ENCODE peak calls at places on chromosomes 2 and 18, in four cellular contexts. One of them, this sample, is unnamed.

GRCh38 chr18:13242797-13243196 is 24.2 kb downstream of the LDLRAD4 start:
- DNase-seq in GM20000: no peak
- DNase-seq in Calu3: no peak
- DNase-seq in smooth muscle cell of the brain vasculature: no peak
- DNase-seq in this sample: no peak

GRCh38 chr2:84450288-84451227 is 8.5 kb downstream of the SUCLG1 start:
- DNase-seq in Calu3: no peak
- DNase-seq in smooth muscle cell of the brain vasculature: no peak
- DNase-seq in GM20000: no peak
- DNase-seq in this sample: no peak

GRCh38 chr2:40432916-40433315 is 19.0 kb downstream of the SLC8A1 start:
- DNase-seq in Calu3: no peak
- DNase-seq in GM20000: no peak
- DNase-seq in smooth muscle cell of the brain vasculature: no peak
- DNase-seq in this sample: no peak

GRCh38 chr2:221060335-221060734 is 511.8 kb downstream of the EPHA4 start:
- DNase-seq in Calu3: no peak
- DNase-seq in smooth muscle cell of the brain vasculature: no peak
- DNase-seq in GM20000: no peak
- DNase-seq in this sample: no peak

GRCh38 chr18:46386788-46387187 is 270.2 kb downstream of the LOXHD1 start:
- DNase-seq in Calu3: no peak
- DNase-seq in GM20000: no peak
- DNase-seq in smooth muscle cell of the brain vasculature: no peak
- DNase-seq in this sample: no peak

GRCh38 chr2:56128235-56128634 is 55.6 kb upstream of the CCDC85A start:
- DNase-seq in GM20000: no peak
- DNase-seq in smooth muscle cell of the brain vasculature: no peak
- DNase-seq in Calu3: no peak
- DNase-seq in this sample: no peak

GRCh38 chr2:86107031-86107430 is 996 bp downstream of the PTCD3 start:
- DNase-seq in Calu3: no peak
- DNase-seq in smooth muscle cell of the brain vasculature: no peak
- DNase-seq in GM20000: no peak
- DNase-seq in this sample: no peak

GRCh38 chr2:173028671-173029070 is 47.0 kb upstream of the MAP3K20 start:
- DNase-seq in GM20000: no peak
- DNase-seq in Calu3: no peak
- DNase-seq in smooth muscle cell of the brain vasculature: no peak
- DNase-seq in this sample: no peak

GRCh38 chr2:240803191-240803590 is 16.8 kb downstream of the KIF1A start:
- DNase-seq in Calu3: no peak
- DNase-seq in GM20000: no peak
- DNase-seq in smooth muscle cell of the brain vasculature: no peak
- DNase-seq in this sample: no peak

GRCh38 chr18:36187826-36188721 is 777 bp downstream of the MOCOS start:
- DNase-seq in GM20000: peak; percentile 35
- DNase-seq in Calu3: peak; percentile 70
- DNase-seq in smooth muscle cell of the brain vasculature: no peak
- DNase-seq in this sample: no peak

GRCh38 chr2:172261292-172261691 is 158.6 kb upstream of the DLX2 start:
- DNase-seq in smooth muscle cell of the brain vasculature: no peak
- DNase-seq in GM20000: no peak
- DNase-seq in Calu3: no peak
- DNase-seq in this sample: no peak

GRCh38 chr18:22827216-22827615 is 105.9 kb upstream of the RBBP8 start:
- DNase-seq in GM20000: no peak
- DNase-seq in smooth muscle cell of the brain vasculature: no peak
- DNase-seq in Calu3: no peak
- DNase-seq in this sample: no peak

GRCh38 chr18:10329116-10329515 is 125.3 kb upstream of the APCDD1 start:
- DNase-seq in smooth muscle cell of the brain vasculature: no peak
- DNase-seq in Calu3: no peak
- DNase-seq in GM20000: no peak
- DNase-seq in this sample: no peak

GRCh38 chr18:27363918-27364317 is 178.8 kb upstream of the CHST9 start:
- DNase-seq in Calu3: no peak
- DNase-seq in GM20000: peak; percentile 8
- DNase-seq in smooth muscle cell of the brain vasculature: no peak
- DNase-seq in this sample: no peak

GRCh38 chr2:120014231-120014990 is 1.5 kb downstream of the EPB41L5 start:
- DNase-seq in Calu3: no peak
- DNase-seq in smooth muscle cell of the brain vasculature: no peak
- DNase-seq in GM20000: no peak
- DNase-seq in this sample: no peak

GRCh38 chr18:57980573-57981348 is 63.3 kb upstream of the NEDD4L start:
- DNase-seq in GM20000: no peak
- DNase-seq in Calu3: no peak
- DNase-seq in smooth muscle cell of the brain vasculature: no peak
- DNase-seq in this sample: no peak

GRCh38 chr2:18356676-18357075 is 203.8 kb downstream of the RDH14 start:
- DNase-seq in GM20000: no peak
- DNase-seq in smooth muscle cell of the brain vasculature: no peak
- DNase-seq in Calu3: no peak
- DNase-seq in this sample: no peak

GRCh38 chr2:234444888-234445287 is 52.0 kb downstream of the ARL4C start:
- DNase-seq in Calu3: no peak
- DNase-seq in GM20000: peak; percentile 26
- DNase-seq in smooth muscle cell of the brain vasculature: no peak
- DNase-seq in this sample: no peak

GRCh38 chr2:188404341-188405004 is 112.8 kb downstream of the GULP1 start:
- DNase-seq in GM20000: no peak
- DNase-seq in smooth muscle cell of the brain vasculature: no peak
- DNase-seq in Calu3: no peak
- DNase-seq in this sample: no peak

GRCh38 chr2:105521176-105521575 is 122.3 kb upstream of the FHL2 start:
- DNase-seq in Calu3: no peak
- DNase-seq in smooth muscle cell of the brain vasculature: no peak
- DNase-seq in GM20000: peak; percentile 26
- DNase-seq in this sample: no peak

GRCh38 chr2:22281033-22281432 is 1103.9 kb upstream of the KLHL29 start:
- DNase-seq in smooth muscle cell of the brain vasculature: no peak
- DNase-seq in GM20000: no peak
- DNase-seq in Calu3: peak; percentile 20
- DNase-seq in this sample: no peak

GRCh38 chr2:23614701-23615100 is 229.7 kb downstream of the KLHL29 start:
- DNase-seq in GM20000: no peak
- DNase-seq in Calu3: no peak
- DNase-seq in smooth muscle cell of the brain vasculature: no peak
- DNase-seq in this sample: no peak

GRCh38 chr2:71166812-71167211 is 36.4 kb downstream of the MPHOSPH10 start:
- DNase-seq in GM20000: no peak
- DNase-seq in Calu3: no peak
- DNase-seq in smooth muscle cell of the brain vasculature: no peak
- DNase-seq in this sample: no peak

GRCh38 chr2:54402350-54402749 is 53.8 kb upstream of the SPTBN1 start:
- DNase-seq in smooth muscle cell of the brain vasculature: peak; percentile 85
- DNase-seq in GM20000: no peak
- DNase-seq in Calu3: no peak
- DNase-seq in this sample: no peak

GRCh38 chr2:145199052-145199451 is 679.1 kb upstream of the ZEB2 start:
- DNase-seq in Calu3: no peak
- DNase-seq in GM20000: no peak
- DNase-seq in smooth muscle cell of the brain vasculature: no peak
- DNase-seq in this sample: no peak

GRCh38 chr2:112693596-112693995 is 27.2 kb upstream of the NT5DC4 start:
- DNase-seq in GM20000: no peak
- DNase-seq in smooth muscle cell of the brain vasculature: no peak
- DNase-seq in Calu3: no peak
- DNase-seq in this sample: no peak

GRCh38 chr2:25184254-25184653 is 15.9 kb upstream of the POMC start:
- DNase-seq in Calu3: no peak
- DNase-seq in GM20000: no peak
- DNase-seq in smooth muscle cell of the brain vasculature: no peak
- DNase-seq in this sample: no peak

GRCh38 chr18:79615091-79615490 is 64.5 kb upstream of the CTDP1 start:
- DNase-seq in Calu3: no peak
- DNase-seq in GM20000: no peak
- DNase-seq in smooth muscle cell of the brain vasculature: no peak
- DNase-seq in this sample: no peak

GRCh38 chr2:152407204-152407721 is 72.3 kb downstream of the FMNL2 start:
- DNase-seq in Calu3: peak; percentile 50
- DNase-seq in smooth muscle cell of the brain vasculature: no peak
- DNase-seq in GM20000: peak; percentile 68
- DNase-seq in this sample: no peak

GRCh38 chr2:144459937-144460336 is 60.0 kb downstream of the ZEB2 start:
- DNase-seq in Calu3: no peak
- DNase-seq in GM20000: peak; percentile 9
- DNase-seq in smooth muscle cell of the brain vasculature: no peak
- DNase-seq in this sample: no peak

GRCh38 chr2:72080286-72081145 is 67.1 kb downstream of the CYP26B1 start:
- DNase-seq in GM20000: no peak
- DNase-seq in Calu3: no peak
- DNase-seq in smooth muscle cell of the brain vasculature: no peak
- DNase-seq in this sample: no peak

GRCh38 chr2:28628987-28629386 is 122.6 kb upstream of the PPP1CB start:
- DNase-seq in smooth muscle cell of the brain vasculature: no peak
- DNase-seq in Calu3: no peak
- DNase-seq in GM20000: no peak
- DNase-seq in this sample: no peak

GRCh38 chr2:173092844-173093402 is 17.3 kb downstream of the MAP3K20 start:
- DNase-seq in Calu3: no peak
- DNase-seq in GM20000: no peak
- DNase-seq in smooth muscle cell of the brain vasculature: no peak
- DNase-seq in this sample: no peak

GRCh38 chr2:150142561-150142960 is 344.9 kb downstream of the RND3 start:
- DNase-seq in GM20000: no peak
- DNase-seq in Calu3: no peak
- DNase-seq in smooth muscle cell of the brain vasculature: no peak
- DNase-seq in this sample: no peak

GRCh38 chr2:82795446-82795845 is 1663.6 kb downstream of the SUCLG1 start:
- DNase-seq in Calu3: peak; percentile 7
- DNase-seq in GM20000: no peak
- DNase-seq in smooth muscle cell of the brain vasculature: no peak
- DNase-seq in this sample: no peak

GRCh38 chr2:239461551-239462515 is 61.0 kb upstream of the HDAC4 start:
- DNase-seq in GM20000: no peak
- DNase-seq in Calu3: no peak
- DNase-seq in smooth muscle cell of the brain vasculature: peak; percentile 33
- DNase-seq in this sample: no peak

GRCh38 chr2:77520981-77521380 is 1.2 kb downstream of the LRRTM4 start:
- DNase-seq in smooth muscle cell of the brain vasculature: no peak
- DNase-seq in Calu3: no peak
- DNase-seq in GM20000: no peak
- DNase-seq in this sample: no peak

GRCh38 chr2:73292906-73293533 is 328 bp downstream of the EGR4 start:
- DNase-seq in smooth muscle cell of the brain vasculature: no peak
- DNase-seq in Calu3: peak; percentile 4
- DNase-seq in GM20000: peak; percentile 46
- DNase-seq in this sample: no peak

This sample was measured in Caco-2.